ENCODE peak calls at places on chromosome 17, in ten cellular contexts. J is HT-29, K is HEK293T, B is ELR, D is PC-3, F is heart right ventricle, O is NCI-H526 treated with DMSO at 0.1 percent for 48 hours, M is DMS 273 treated with DMSO at 0.1 percent for 48 hours, C is brain microvascular endothelial cell, A is HAP-1. E is an unnamed sample.

GRCh38 chr17:41522301-41523224 is 3.9 kb upstream of the KRT15 start:
- DNase-seq in J (peak; percentile 82), K (no peak), B (no peak), D (peak; percentile 74), F (no peak), O (no peak), M (no peak), C (no peak), A (no peak), E (no peak)

GRCh38 chr17:75844530-75845057 is 390 bp upstream of the UNC13D start:
- DNase-seq in J (peak; percentile 95), K (no peak), B (no peak), D (peak; percentile 99), F (no peak), O (no peak), M (no peak), C (no peak), A (no peak), E (no peak)

GRCh38 chr17:65079489-65079900 is 23.0 kb upstream of the GNA13 start:
- DNase-seq in J (no peak), K (no peak), B (no peak), D (no peak), F (no peak), O (no peak), M (no peak), C (no peak), A (no peak), E (peak; percentile 46)

GRCh38 chr17:82202981-82203380 is 9.7 kb downstream of the CCDC57 start:
- DNase-seq in J (no peak), K (no peak), B (no peak), D (no peak), F (no peak), O (no peak), M (no peak), C (no peak), A (no peak), E (no peak)

GRCh38 chr17:69103557-69104233 is 38.0 kb downstream of the ABCA6 start:
- DNase-seq in J (no peak), K (no peak), B (no peak), D (no peak), F (no peak), O (no peak), M (no peak), C (no peak), A (no peak), E (no peak)

GRCh38 chr17:50192873-50193274 is 8.6 kb downstream of the COL1A1 start:
- DNase-seq in J (no peak), K (no peak), B (no peak), D (no peak), F (no peak), O (no peak), M (no peak), C (no peak), A (no peak), E (no peak)

GRCh38 chr17:73748521-73748920 is 104.3 kb upstream of the SDK2 start:
- DNase-seq in J (no peak), K (no peak), B (no peak), D (no peak), F (no peak), O (peak; percentile 17), M (peak; percentile 66), C (no peak), A (no peak), E (no peak)

GRCh38 chr17:19363460-19364035 is 1.0 kb upstream of the B9D1 start:
- DNase-seq in J (no peak), K (no peak), B (no peak), D (no peak), F (no peak), O (no peak), M (no peak), C (no peak), A (no peak), E (no peak)

GRCh38 chr17:19546289-19547065 is 12.8 kb downstream of the SLC47A1 start:
- DNase-seq in J (peak; percentile 31), K (no peak), B (no peak), D (peak; percentile 18), F (peak; percentile 33), O (no peak), M (no peak), C (no peak), A (no peak), E (no peak)

GRCh38 chr17:34675143-34675542 is 95.8 kb downstream of the TMEM132E start:
- DNase-seq in J (no peak), K (no peak), B (no peak), D (no peak), F (no peak), O (no peak), M (no peak), C (no peak), A (no peak), E (no peak)

GRCh38 chr17:48544356-48545021 is 420 bp downstream of the HOXB2 start:
- DNase-seq in J (no peak), K (peak; percentile 70), B (peak; percentile 39), D (no peak), F (peak; percentile 82), O (no peak), M (no peak), C (no peak), A (peak; percentile 75), E (peak; percentile 72)

GRCh38 chr17:50884354-50885311 is 18.5 kb upstream of the TOB1 start:
- DNase-seq in J (peak; percentile 88), K (no peak), B (no peak), D (no peak), F (no peak), O (no peak), M (no peak), C (no peak), A (no peak), E (no peak)

GRCh38 chr17:78995761-78996451 is 13.7 kb downstream of the CANT1 start:
- DNase-seq in J (peak; percentile 96), K (no peak), B (no peak), D (peak; percentile 96), F (no peak), O (no peak), M (no peak), C (no peak), A (no peak), E (no peak)

GRCh38 chr17:48471807-48472484 is 41.9 kb upstream of the SKAP1 start:
- DNase-seq in J (no peak), K (no peak), B (no peak), D (no peak), F (no peak), O (no peak), M (no peak), C (no peak), A (no peak), E (no peak)

GRCh38 chr17:79699386-79700036 is 31.2 kb upstream of the ENPP7 start:
- DNase-seq in J (no peak), K (no peak), B (no peak), D (no peak), F (no peak), O (no peak), M (no peak), C (no peak), A (no peak), E (no peak)

GRCh38 chr17:77644981-77645380 is 313.5 kb upstream of the TNRC6C start:
- DNase-seq in J (no peak), K (peak; percentile 57), B (no peak), D (no peak), F (no peak), O (no peak), M (no peak), C (no peak), A (no peak), E (no peak)

GRCh38 chr17:49557204-49558024 is 18.3 kb upstream of the NXPH3 start:
- DNase-seq in J (peak; percentile 52), K (peak; percentile 74), B (peak; percentile 80), D (peak; percentile 80), F (no peak), O (peak; percentile 49), M (peak; percentile 57), C (peak; percentile 38), A (peak; percentile 71), E (peak; percentile 63)

GRCh38 chr17:31854672-31855071 is 4.4 kb downstream of the COPRS start:
- DNase-seq in J (no peak), K (no peak), B (no peak), D (no peak), F (no peak), O (peak; percentile 53), M (no peak), C (no peak), A (no peak), E (no peak)

GRCh38 chr17:10305336-10306096 is 67.3 kb downstream of the MYH13 start:
- DNase-seq in J (no peak), K (no peak), B (no peak), D (no peak), F (no peak), O (no peak), M (no peak), C (no peak), A (no peak), E (no peak)